ENCODE peak calls at places on chromosomes 7 and 10, in ten cellular contexts. C, W, R, U, Z, A, D, J, I and Y are unnamed samples.

GRCh38 chr10:98357208-98357836 is 57.7 kb downstream of the PYROXD2 start:
- DNase-seq in C (no peak), W (peak), R (no peak), U (no peak), Z (no peak), A (no peak), D (no peak), J (no peak), I (no peak), Y (no peak)

GRCh38 chr10:98478430-98479222 is 31.9 kb upstream of the HPS1 start:
- DNase-seq in C (no peak), W (no peak), R (no peak), U (no peak), Z (no peak), A (no peak), D (no peak), J (no peak), I (no peak), Y (peak)

GRCh38 chr10:119759832-119760231 is 34.0 kb downstream of the INPP5F start:
- DNase-seq in C (no peak), W (peak), R (no peak), U (no peak), Z (no peak), A (no peak), D (no peak), J (no peak), I (no peak), Y (peak)

GRCh38 chr10:72175166-72175565 is 40.6 kb upstream of the ANAPC16 start:
- DNase-seq in C (no peak), W (peak), R (no peak), U (no peak), Z (no peak), A (no peak), D (no peak), J (no peak), I (peak), Y (peak)

GRCh38 chr7:99469381-99470065 is 3.2 kb upstream of the ZNF789 start:
- DNase-seq in C (no peak), W (no peak), R (no peak), U (no peak), Z (no peak), A (no peak), D (no peak), J (no peak), I (no peak), Y (peak)

GRCh38 chr10:78973901-78974408 is 94.8 kb upstream of the ZMIZ1 start:
- DNase-seq in C (peak), W (peak), R (peak), U (peak), Z (no peak), A (peak), D (peak), J (peak), I (no peak), Y (peak)

GRCh38 chr10:24556137-24556536 is 167.6 kb downstream of the ARHGAP21 start:
- DNase-seq in C (no peak), W (no peak), R (no peak), U (no peak), Z (no peak), A (no peak), D (no peak), J (no peak), I (no peak), Y (no peak)

GRCh38 chr10:7577206-7577978 is 89.4 kb downstream of the ITIH5 start:
- DNase-seq in C (no peak), W (peak), R (peak), U (no peak), Z (no peak), A (no peak), D (no peak), J (no peak), I (no peak), Y (no peak)

GRCh38 chr7:69780377-69780776 is 182.1 kb downstream of the AUTS2 start:
- DNase-seq in C (no peak), W (peak), R (no peak), U (no peak), Z (no peak), A (peak), D (no peak), J (no peak), I (no peak), Y (peak)

GRCh38 chr7:4996696-4997222 is 37.8 kb upstream of the MMD2 start:
- DNase-seq in C (no peak), W (no peak), R (no peak), U (no peak), Z (no peak), A (no peak), D (no peak), J (no peak), I (no peak), Y (no peak)

GRCh38 chr7:105387621-105388372 is 924 bp downstream of the SRPK2 start:
- DNase-seq in C (no peak), W (peak), R (peak), U (peak), Z (peak), A (peak), D (peak), J (no peak), I (peak), Y (peak)

GRCh38 chr10:133127291-133128125 is 32.5 kb upstream of the KNDC1 start:
- DNase-seq in C (no peak), W (no peak), R (peak), U (peak), Z (no peak), A (peak), D (peak), J (no peak), I (no peak), Y (no peak)

GRCh38 chr7:98785929-98786571 is 83.8 kb downstream of the TMEM130 start:
- DNase-seq in C (no peak), W (no peak), R (no peak), U (no peak), Z (no peak), A (no peak), D (no peak), J (no peak), I (no peak), Y (no peak)

GRCh38 chr10:23053036-23053435 is 42.3 kb upstream of the MSRB2 start:
- DNase-seq in C (no peak), W (peak), R (no peak), U (no peak), Z (no peak), A (no peak), D (no peak), J (no peak), I (peak), Y (peak)

GRCh38 chr10:30189254-30189583 is 129.8 kb upstream of the JCAD start:
- DNase-seq in C (peak), W (no peak), R (no peak), U (no peak), Z (no peak), A (no peak), D (no peak), J (no peak), I (no peak), Y (no peak)

GRCh38 chr10:132866601-132867381 is 75.6 kb downstream of the CFAP46 start:
- DNase-seq in C (no peak), W (no peak), R (peak), U (no peak), Z (no peak), A (peak), D (no peak), J (no peak), I (no peak), Y (no peak)

GRCh38 chr7:95066736-95067530 is 159.5 kb downstream of the PPP1R9A start:
- DNase-seq in C (peak), W (peak), R (no peak), U (no peak), Z (no peak), A (no peak), D (no peak), J (peak), I (peak), Y (peak)

GRCh38 chr7:48180981-48181380 is 9.7 kb downstream of the ABCA13 start:
- DNase-seq in C (no peak), W (no peak), R (no peak), U (no peak), Z (no peak), A (no peak), D (no peak), J (no peak), I (peak), Y (no peak)

GRCh38 chr7:39465055-39465929 is 100.9 kb upstream of the YAE1 start:
- DNase-seq in C (peak), W (peak), R (no peak), U (peak), Z (no peak), A (peak), D (peak), J (peak), I (peak), Y (peak)

GRCh38 chr7:135714534-135715009 is 13.4 kb downstream of the SLC13A4 start:
- DNase-seq in C (peak), W (peak), R (no peak), U (no peak), Z (no peak), A (peak), D (no peak), J (no peak), I (peak), Y (peak)

GRCh38 chr10:90920986-90921643 is at the start of gene ANKRD1:
- DNase-seq in C (no peak), W (peak), R (no peak), U (no peak), Z (no peak), A (peak), D (no peak), J (no peak), I (peak), Y (peak)

GRCh38 chr10:3139135-3139910 is 33.3 kb downstream of the PITRM1 start:
- DNase-seq in C (no peak), W (no peak), R (peak), U (no peak), Z (no peak), A (no peak), D (no peak), J (no peak), I (no peak), Y (no peak)

GRCh38 chr10:80412521-80412920 is 4.2 kb downstream of the PRXL2A start:
- DNase-seq in C (no peak), W (no peak), R (no peak), U (no peak), Z (no peak), A (no peak), D (peak), J (peak), I (no peak), Y (peak)

GRCh38 chr10:37488792-37489657 is 363.6 kb downstream of the ANKRD30A start:
- DNase-seq in C (no peak), W (no peak), R (no peak), U (no peak), Z (no peak), A (no peak), D (no peak), J (no peak), I (peak), Y (peak)

GRCh38 chr7:134854816-134855215 is 75.4 kb downstream of the CALD1 start:
- DNase-seq in C (no peak), W (peak), R (no peak), U (no peak), Z (no peak), A (no peak), D (no peak), J (no peak), I (no peak), Y (no peak)